ENCODE peak calls at places on chromosomes 5 and 9, in four cellular contexts. M is tibial artery, S is epithelial cell of esophagus, H is GM12864. Q is an unnamed sample.

GRCh38 chr5:40074801-40075200 is 604.9 kb upstream of the PTGER4 start:
- DNase-seq in S (no peak), M (no peak), H (no peak), Q (peak)

GRCh38 chr5:37896159-37896558 is 56.3 kb upstream of the GDNF start:
- DNase-seq in H (no peak), M (no peak), S (no peak), Q (no peak)

GRCh38 chr9:134067904-134068741 is at the start of gene BRD3:
- DNase-seq in H (peak), S (peak), M (peak), Q (peak)

GRCh38 chr9:18849910-18850677 is 182.9 kb downstream of the SAXO1 start:
- DNase-seq in M (no peak), H (no peak), S (no peak), Q (no peak)

GRCh38 chr9:120693609-120694008 is 20.7 kb downstream of the MEGF9 start:
- DNase-seq in H (no peak), S (no peak), M (no peak), Q (no peak)

GRCh38 chr9:135032041-135032835 is 55.2 kb upstream of the OLFM1 start:
- DNase-seq in S (no peak), M (no peak), H (no peak), Q (no peak)

GRCh38 chr9:24879591-24879990 is 333.9 kb upstream of the IZUMO3 start:
- DNase-seq in H (no peak), S (no peak), M (no peak), Q (no peak)

GRCh38 chr9:34197756-34198711 is 19.2 kb downstream of the UBAP1 start:
- DNase-seq in H (no peak), M (no peak), S (peak), Q (no peak)

GRCh38 chr5:108623826-108624225 is 123.9 kb upstream of the FER start:
- DNase-seq in H (no peak), M (no peak), S (peak), Q (no peak)

GRCh38 chr9:1083325-1083913 is 33.3 kb downstream of the DMRT2 start:
- DNase-seq in S (peak), M (peak), H (no peak), Q (peak)

GRCh38 chr9:106350777-106351176 is 512.2 kb upstream of the ZNF462 start:
- DNase-seq in H (no peak), M (no peak), S (peak), Q (no peak)
- TF ChIP-seq CTCF in H (no peak), M (no peak), S (no peak), Q (no peak)

GRCh38 chr9:16487915-16488314 is 382.6 kb downstream of the BNC2 start:
- DNase-seq in S (no peak), H (no peak), M (no peak), Q (no peak)

GRCh38 chr9:16484178-16484577 is 386.3 kb downstream of the BNC2 start:
- DNase-seq in M (no peak), H (no peak), S (no peak), Q (no peak)

GRCh38 chr9:16484744-16485143 is 385.7 kb downstream of the BNC2 start:
- DNase-seq in M (no peak), S (no peak), H (no peak), Q (peak)

GRCh38 chr9:16485155-16485554 is 385.3 kb downstream of the BNC2 start:
- DNase-seq in S (peak), H (no peak), M (no peak), Q (peak)

GRCh38 chr9:16485575-16486321 is 384.7 kb downstream of the BNC2 start:
- DNase-seq in M (no peak), H (no peak), S (no peak), Q (no peak)
- H3K4me3 ChIP-seq in M (no peak), H (no peak), S (no peak), Q (no peak)

GRCh38 chr5:75330404-75330803 is 6.6 kb upstream of the HMGCR start:
- DNase-seq in M (no peak), H (no peak), S (no peak), Q (no peak)

GRCh38 chr5:75322066-75322465 is 15.0 kb upstream of the HMGCR start:
- DNase-seq in S (no peak), H (no peak), M (no peak), Q (no peak)

GRCh38 chr5:75324791-75325190 is 12.2 kb upstream of the HMGCR start:
- DNase-seq in H (no peak), M (no peak), S (no peak), Q (no peak)

GRCh38 chr5:75320341-75320740 is 16.7 kb upstream of the HMGCR start:
- DNase-seq in M (no peak), S (no peak), H (no peak), Q (no peak)

GRCh38 chr5:75325242-75325641 is 11.8 kb upstream of the HMGCR start:
- DNase-seq in H (no peak), S (no peak), M (no peak), Q (no peak)
- TF ChIP-seq CTCF in H (no peak), S (no peak), M (no peak), Q (no peak)

GRCh38 chr5:68780299-68780960 is 313.4 kb upstream of the SLC30A5 start:
- DNase-seq in H (no peak), M (no peak), S (peak), Q (peak)
- H3K4me3 ChIP-seq in H (no peak), M (no peak), S (no peak), Q (no peak)

GRCh38 chr5:61675015-61675692 is 343.1 kb downstream of the ZSWIM6 start:
- DNase-seq in M (no peak), H (no peak), S (no peak), Q (no peak)
- TF ChIP-seq CTCF in M (no peak), H (no peak), S (peak), Q (peak)

Q was measured in AG10803.